ENCODE peak calls at places on chromosomes 11 and 22, in seven cellular contexts. B, W, H, G, O, S and Z are unnamed samples.

GRCh38 chr11:36296925-36297604 is 977 bp downstream of the PRR5L start:
- DNase-seq in B (peak; percentile 47), W (no peak), H (peak; percentile 67), G (peak; percentile 88), O (no peak), S (no peak), Z (no peak)

GRCh38 chr11:121524233-121524631 is 71.5 kb upstream of the SORL1-AS1 start:
- DNase-seq in B (no peak), W (no peak), H (no peak), G (no peak), O (no peak), S (no peak), Z (peak; percentile 11)

GRCh38 chr11:2929880-2930704 is 872 bp upstream of the PHLDA2 start:
- DNase-seq in B (peak; percentile 85), W (no peak), H (peak; percentile 78), G (peak; percentile 71), O (no peak), S (peak; percentile 27), Z (peak; percentile 33)

GRCh38 chr22:21818487-21819182 is 48.8 kb downstream of the MAPK1 start:
- DNase-seq in B (no peak), W (no peak), H (no peak), G (no peak), O (no peak), S (no peak), Z (no peak)

GRCh38 chr22:47270463-47271135 is 508.1 kb downstream of the TBC1D22A start:
- DNase-seq in B (no peak), W (no peak), H (peak; percentile 24), G (no peak), O (no peak), S (no peak), Z (no peak)

GRCh38 chr22:31561238-31561887 is 65.0 kb downstream of the SFI1 start:
- DNase-seq in B (peak; percentile 84), W (peak; percentile 4), H (peak; percentile 74), G (peak; percentile 86), O (peak; percentile 5), S (peak; percentile 62), Z (peak; percentile 89)

GRCh38 chr11:7573193-7573557 is 59.4 kb downstream of the PPFIBP2 start:
- DNase-seq in B (no peak), W (no peak), H (no peak), G (peak; percentile 54), O (no peak), S (no peak), Z (no peak)

GRCh38 chr22:39204216-39204615 is 40.6 kb downstream of the PDGFB start:
- DNase-seq in B (no peak), W (no peak), H (no peak), G (no peak), O (no peak), S (no peak), Z (no peak)

GRCh38 chr11:40281055-40281580 is 1178.3 kb downstream of the LRRC4C start:
- DNase-seq in B (peak; percentile 71), W (no peak), H (peak; percentile 68), G (no peak), O (no peak), S (no peak), Z (peak; percentile 9)

GRCh38 chr11:93573184-93573583 is 30.0 kb upstream of the SMCO4 start:
- DNase-seq in B (no peak), W (no peak), H (no peak), G (peak; percentile 36), O (no peak), S (no peak), Z (no peak)

GRCh38 chr11:120254788-120255518 is 15.0 kb downstream of the POU2F3 start:
- DNase-seq in B (no peak), W (no peak), H (no peak), G (no peak), O (no peak), S (no peak), Z (no peak)

GRCh38 chr11:109309153-109309552 is 112.8 kb upstream of the C11orf87 start:
- DNase-seq in B (peak; percentile 82), W (no peak), H (peak; percentile 53), G (peak; percentile 20), O (no peak), S (no peak), Z (peak; percentile 82)

GRCh38 chr22:33049125-33049729 is 9.0 kb downstream of the SYN3 start:
- DNase-seq in B (peak; percentile 64), W (peak; percentile 31), H (peak; percentile 72), G (peak; percentile 83), O (peak; percentile 32), S (peak; percentile 60), Z (peak; percentile 87)

GRCh38 chr11:67398661-67399563 is 2.7 kb downstream of the PPP1CA start:
- DNase-seq in B (no peak), W (no peak), H (no peak), G (no peak), O (no peak), S (no peak), Z (no peak)

GRCh38 chr11:93542753-93543246 is 391 bp downstream of the SMCO4 start:
- DNase-seq in B (no peak), W (no peak), H (no peak), G (peak; percentile 60), O (no peak), S (peak; percentile 50), Z (no peak)

GRCh38 chr11:15745266-15745665 is 611.1 kb downstream of the SOX6 start:
- DNase-seq in B (peak; percentile 47), W (no peak), H (no peak), G (no peak), O (no peak), S (no peak), Z (no peak)

GRCh38 chr11:132312161-132312560 is 941.7 kb downstream of the NTM start:
- DNase-seq in B (peak; percentile 49), W (no peak), H (peak; percentile 6), G (peak; percentile 60), O (no peak), S (no peak), Z (peak; percentile 56)

GRCh38 chr11:45928535-45929215 is 6.2 kb downstream of the LARGE2 start:
- DNase-seq in B (no peak), W (no peak), H (no peak), G (no peak), O (no peak), S (no peak), Z (no peak)

GRCh38 chr11:2796091-2796490 is 89.5 kb downstream of the CDKN1C start:
- DNase-seq in B (no peak), W (no peak), H (no peak), G (no peak), O (no peak), S (peak; percentile 13), Z (no peak)

GRCh38 chr22:39298194-39298987 is 21.0 kb downstream of the RPL3 start:
- DNase-seq in B (no peak), W (no peak), H (no peak), G (no peak), O (no peak), S (peak; percentile 48), Z (no peak)

GRCh38 chr22:36252754-36253522 is at the start of gene APOL1:
- DNase-seq in B (peak; percentile 72), W (peak; percentile 14), H (no peak), G (peak; percentile 77), O (peak; percentile 13), S (no peak), Z (no peak)
- H3K4me3 ChIP-seq in B (peak within 1 kb of the TSS; percentile 85), W (peak within 1 kb of the TSS; percentile 95), H (no peak within 1 kb of the TSS), G (peak within 1 kb of the TSS; percentile 82), O (peak within 1 kb of the TSS; percentile 69), S (peak within 1 kb of the TSS; percentile 63), Z (no peak within 1 kb of the TSS)

GRCh38 chr22:37534445-37534844 is 15.2 kb upstream of the CARD10 start:
- DNase-seq in B (no peak), W (no peak), H (no peak), G (no peak), O (no peak), S (no peak), Z (no peak)
- H3K4me3 ChIP-seq in B (no peak overlapping the region), W (no peak overlapping the region), H (no peak overlapping the region), G (no peak overlapping the region), O (no peak overlapping the region), S (no peak overlapping the region), Z (no peak overlapping the region)

DNA sequence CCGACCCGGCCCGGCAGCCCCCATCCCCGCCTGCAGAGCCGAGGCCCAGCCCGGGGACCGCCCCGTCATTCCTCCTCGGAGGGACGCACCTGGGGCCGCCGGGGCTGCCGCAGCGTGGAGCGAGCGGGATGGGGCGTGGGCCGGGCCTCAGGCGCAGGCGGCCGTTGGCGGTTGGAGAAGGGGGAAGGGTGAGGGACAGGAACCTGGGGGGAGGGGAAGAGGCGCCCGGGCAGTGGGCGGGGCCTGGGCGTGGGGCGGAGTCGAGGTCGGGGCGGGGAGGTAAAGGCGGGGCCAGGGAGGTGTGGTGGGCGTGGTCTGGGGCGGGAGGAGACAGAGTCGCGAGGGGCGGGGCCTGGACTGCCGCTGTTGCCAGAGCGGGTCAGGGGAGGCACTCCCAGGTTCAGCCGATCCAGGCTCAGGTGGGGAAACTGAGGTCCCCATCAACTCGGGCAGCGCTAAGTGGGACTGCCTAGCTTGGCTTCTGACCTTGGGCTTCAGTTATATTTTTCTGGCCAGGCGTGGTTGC is at the start of gene TESMIN:
- DNase-seq in B (peak; percentile 74), W (peak; percentile 88), H (peak; percentile 89), G (peak; percentile 85), O (peak; percentile 91), S (peak; percentile 89), Z (peak; percentile 81)
- H3K4me3 ChIP-seq in B (no peak within 1 kb of the TSS), W (peak within 1 kb of the TSS; percentile 44), H (peak within 1 kb of the TSS; percentile 58), G (peak within 1 kb of the TSS; percentile 64), O (peak within 1 kb of the TSS; percentile 50), S (peak within 1 kb of the TSS; percentile 49), Z (peak within 1 kb of the TSS; percentile 49)

DNA sequence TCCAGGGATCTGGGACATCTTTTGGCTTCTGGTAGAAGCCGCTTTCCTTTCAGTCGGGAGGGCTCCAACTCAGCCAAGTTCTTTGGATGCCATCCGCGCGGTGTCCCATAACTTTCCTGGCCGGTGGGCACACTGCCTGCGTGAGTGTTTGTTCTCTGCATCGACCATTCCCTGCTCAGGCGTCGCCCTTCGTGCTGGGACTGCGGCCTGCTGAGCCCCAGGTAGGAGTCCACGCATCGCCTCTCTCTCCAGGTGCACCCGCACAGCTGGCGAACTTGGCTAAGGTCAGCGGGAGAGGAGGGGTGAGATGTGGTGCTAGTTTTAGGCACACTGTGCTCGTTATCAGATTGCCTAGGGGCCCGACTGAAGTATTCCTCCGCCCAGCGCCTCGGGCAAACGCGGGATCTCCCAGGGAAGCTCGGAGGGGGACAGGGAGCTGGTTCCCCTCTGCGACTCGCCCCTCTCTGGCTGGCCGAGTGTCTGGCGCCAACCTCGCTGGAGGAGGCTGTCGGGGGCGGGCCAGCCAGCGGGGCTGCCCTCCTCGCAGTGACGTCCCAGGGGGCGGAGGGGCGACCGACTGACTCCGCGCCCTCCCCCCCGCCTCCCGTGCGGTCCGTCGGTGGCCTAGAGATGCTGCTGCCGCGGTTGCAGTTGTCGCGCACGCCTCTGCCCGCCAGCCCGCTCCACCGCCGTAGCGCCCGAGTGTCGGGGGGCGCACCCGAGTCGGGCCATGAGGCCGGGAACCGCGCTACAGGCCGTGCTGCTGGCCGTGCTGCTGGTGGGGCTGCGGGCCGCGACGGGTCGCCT is at the start of gene LAYN:
- DNase-seq in B (peak; percentile 82), W (peak; percentile 64), H (peak; percentile 81), G (peak; percentile 89), O (peak; percentile 27), S (peak; percentile 49), Z (peak; percentile 49)
- H3K4me3 ChIP-seq in B (peak within 1 kb of the TSS; percentile 85), W (peak within 1 kb of the TSS; percentile 70), H (peak within 1 kb of the TSS; percentile 63), G (peak within 1 kb of the TSS; percentile 90), O (peak within 1 kb of the TSS; percentile 55), S (peak within 1 kb of the TSS; percentile 64), Z (peak within 1 kb of the TSS; percentile 34)

DNA sequence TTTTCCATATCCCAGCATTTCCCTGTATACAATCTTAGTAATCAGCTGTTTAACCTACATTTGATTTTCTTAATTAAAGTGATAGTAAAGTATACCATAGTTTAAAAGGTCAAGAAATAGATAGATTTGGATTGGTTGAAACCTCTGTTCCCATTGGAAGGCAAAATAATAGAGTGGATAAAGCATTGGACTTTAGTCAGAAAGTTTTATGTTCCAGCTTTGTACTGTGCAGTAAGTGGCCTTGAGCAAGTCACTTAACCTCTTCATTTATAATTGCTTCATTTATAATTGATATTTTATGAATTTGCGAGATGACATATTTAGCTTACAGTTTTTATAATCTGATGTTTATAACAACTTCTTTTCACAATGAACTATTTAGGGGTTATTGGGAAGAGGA is 3.6 kb downstream of the ZFP91 start:
- DNase-seq in B (no peak), W (no peak), H (no peak), G (no peak), O (no peak), S (no peak), Z (no peak)
- H3K4me3 ChIP-seq in B (peak overlapping the region; percentile 90), W (peak overlapping the region; percentile 91), H (no peak overlapping the region), G (peak overlapping the region; percentile 28), O (no peak overlapping the region), S (no peak overlapping the region), Z (no peak overlapping the region)